ENCODE peak calls at places on chromosomes 5 and 9, in seven cellular contexts. E, S, W, Z, Y, V and R are unnamed samples.

GRCh38 chr5:98510601-98511000 is 262.9 kb upstream of the RGMB start:
- DNase-seq in S (no peak), V (no peak), Y (no peak), E (no peak), Z (no peak), W (no peak), R (no peak)

GRCh38 chr9:70791936-70792335 is 329.5 kb downstream of the TRPM3 start:
- DNase-seq in E (no peak), Y (no peak), V (no peak), S (no peak), Z (no peak), W (no peak), R (no peak)

GRCh38 chr5:98468188-98468869 is 305.1 kb upstream of the RGMB start:
- DNase-seq in Z (no peak), V (no peak), Y (no peak), E (no peak), S (no peak), W (no peak), R (peak)

GRCh38 chr9:124453586-124454191 is 3.4 kb downstream of the ADGRD2 start:
- DNase-seq in E (no peak), Y (no peak), W (no peak), S (no peak), Z (no peak), V (no peak), R (no peak)

GRCh38 chr9:120531683-120532300 is 48.2 kb downstream of the CDK5RAP2 start:
- DNase-seq in E (no peak), S (peak), W (peak), Y (no peak), V (peak), Z (peak), R (peak)

GRCh38 chr5:72178910-72179815 is 71.9 kb downstream of the MAP1B start:
- DNase-seq in S (no peak), E (peak), Y (no peak), V (peak), W (peak), Z (peak), R (no peak)

GRCh38 chr5:41841325-41841724 is 28.9 kb downstream of the OXCT1 start:
- DNase-seq in W (no peak), Z (no peak), S (no peak), Y (no peak), V (no peak), E (no peak), R (peak)

GRCh38 chr5:79562351-79563246 is 48.7 kb upstream of the HOMER1 start:
- DNase-seq in Z (no peak), V (no peak), S (no peak), E (no peak), W (no peak), Y (no peak), R (no peak)

GRCh38 chr5:72441861-72442540 is 65.2 kb downstream of the ZNF366 start:
- DNase-seq in Y (no peak), V (no peak), Z (no peak), E (no peak), W (no peak), S (no peak), R (no peak)

GRCh38 chr5:26791021-26791420 is 247.4 kb downstream of the CDH9 start:
- DNase-seq in Z (no peak), E (no peak), S (no peak), V (no peak), Y (no peak), W (no peak), R (no peak)

GRCh38 chr5:179558912-179559279 is 8.5 kb downstream of the RUFY1 start:
- DNase-seq in S (no peak), E (peak), Y (peak), V (peak), W (peak), Z (no peak), R (peak)

GRCh38 chr5:112329429-112330090 is 89.5 kb downstream of the EPB41L4A start:
- DNase-seq in V (no peak), E (peak), S (peak), W (no peak), Y (no peak), Z (no peak), R (no peak)

GRCh38 chr5:110478899-110479298 is 247.6 kb downstream of the TMEM232 start:
- DNase-seq in E (no peak), S (no peak), Z (no peak), Y (no peak), V (no peak), W (no peak), R (no peak)

GRCh38 chr5:14281746-14282181 is 138.6 kb downstream of the TRIO start:
- DNase-seq in S (no peak), W (no peak), V (no peak), E (no peak), Y (no peak), Z (no peak), R (no peak)

GRCh38 chr5:24475101-24475500 is 169.7 kb downstream of the CDH10 start:
- DNase-seq in V (no peak), Z (no peak), Y (no peak), S (no peak), W (no peak), E (no peak), R (no peak)

GRCh38 chr9:70403618-70404025 is 10.8 kb downstream of the KLF9 start:
- DNase-seq in Y (no peak), E (no peak), W (no peak), Z (no peak), V (no peak), S (no peak), R (no peak)

GRCh38 chr9:99034149-99034548 is 70.8 kb upstream of the TGFBR1 start:
- DNase-seq in S (no peak), Y (no peak), E (no peak), Z (peak), V (no peak), W (no peak), R (no peak)

GRCh38 chr5:38258319-38259061 is at the start of gene EGFLAM:
- DNase-seq in V (peak), Z (peak), S (no peak), Y (no peak), W (no peak), E (no peak), R (peak)

GRCh38 chr5:127586371-127586770 is 62.5 kb upstream of the CTXN3 start:
- DNase-seq in Y (no peak), V (no peak), Z (no peak), S (no peak), E (no peak), W (no peak), R (no peak)

GRCh38 chr9:114894801-114895433 is 35.5 kb downstream of the TNFSF8 start:
- DNase-seq in V (no peak), W (no peak), S (peak), Y (no peak), E (no peak), Z (peak), R (peak)

GRCh38 chr5:180080670-180081280 is 9.2 kb upstream of the RNF130 start:
- DNase-seq in E (no peak), W (no peak), Y (no peak), V (no peak), S (no peak), Z (peak), R (no peak)

GRCh38 chr5:80480354-80480753 is 7.5 kb upstream of the FAM151B start:
- DNase-seq in V (no peak), S (no peak), W (no peak), Z (no peak), E (no peak), Y (no peak), R (no peak)

GRCh38 chr9:82797539-82797938 is 265.4 kb downstream of the RASEF start:
- DNase-seq in V (peak), Z (no peak), S (no peak), W (no peak), E (no peak), Y (peak), R (no peak)

GRCh38 chr9:36871606-36872005 is 162.5 kb downstream of the PAX5 start:
- DNase-seq in S (no peak), E (no peak), V (no peak), W (no peak), Y (no peak), Z (no peak), R (no peak)

GRCh38 chr9:111866976-111867375 is 29.6 kb upstream of the UGCG start:
- DNase-seq in Z (no peak), V (no peak), Y (no peak), W (no peak), E (no peak), S (no peak), R (no peak)

GRCh38 chr5:7876867-7877266 is 7.9 kb downstream of the MTRR start:
- DNase-seq in E (no peak), S (no peak), V (no peak), Y (no peak), W (no peak), Z (peak), R (peak)

GRCh38 chr5:73487815-73488214 is 10.4 kb upstream of the BTF3 start:
- DNase-seq in V (no peak), S (no peak), W (no peak), E (no peak), Z (no peak), Y (no peak), R (no peak)
- H3K27ac ChIP-seq in V (no peak), S (no peak), W (no peak), E (no peak), Z (no peak), Y (no peak), R (no peak)

GRCh38 chr5:2465383-2465782 is 286.1 kb downstream of the IRX2 start:
- DNase-seq in W (no peak), Y (no peak), Z (no peak), V (no peak), S (no peak), E (no peak), R (no peak)
- H3K27ac ChIP-seq in W (no peak), Y (no peak), Z (no peak), V (no peak), S (no peak), E (no peak), R (no peak)

GRCh38 chr5:893711-894110 is 1.0 kb downstream of the TRIP13 start:
- DNase-seq in Y (no peak), V (no peak), S (peak), E (no peak), Z (no peak), W (no peak), R (no peak)
- H3K27ac ChIP-seq in Y (no peak), V (no peak), S (peak), E (no peak), Z (no peak), W (no peak), R (no peak)

GRCh38 chr5:144328980-144329379 is 158.3 kb downstream of the KCTD16 start:
- DNase-seq in Y (peak), Z (no peak), E (peak), W (no peak), V (peak), S (no peak), R (no peak)

GRCh38 chr5:144331361-144331760 is 160.7 kb downstream of the KCTD16 start:
- DNase-seq in E (no peak), Y (no peak), S (no peak), V (no peak), Z (no peak), W (no peak), R (no peak)

GRCh38 chr5:144333336-144333920 is 162.8 kb downstream of the KCTD16 start:
- DNase-seq in W (no peak), S (no peak), Y (no peak), Z (no peak), E (peak), V (no peak), R (no peak)

GRCh38 chr5:144335561-144335960 is 164.9 kb downstream of the KCTD16 start:
- DNase-seq in S (no peak), Z (no peak), W (no peak), Y (no peak), V (peak), E (no peak), R (no peak)

DNA sequence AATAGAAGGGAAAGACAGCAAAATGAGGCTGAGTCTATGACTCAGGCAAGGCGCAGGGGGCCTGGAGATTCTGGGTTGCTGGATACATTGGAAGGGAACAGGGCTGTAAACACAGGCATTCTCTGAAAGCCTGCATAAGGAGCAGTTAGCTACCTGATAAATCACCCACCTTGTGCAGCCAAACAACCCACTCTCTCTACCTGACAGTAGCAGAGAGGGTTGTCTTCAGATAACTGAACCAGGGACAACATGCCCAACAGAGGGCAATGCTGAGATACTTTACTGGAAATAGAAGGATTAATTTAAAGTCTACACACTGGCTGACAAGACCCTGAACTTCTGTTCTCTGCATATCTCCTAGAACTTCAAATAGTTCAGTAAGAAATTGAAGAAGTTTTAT is 161.6 kb downstream of the KCTD16 start:
- DNase-seq in V (peak), Z (no peak), E (no peak), S (peak), Y (no peak), W (no peak), R (no peak)
- H3K27ac ChIP-seq in V (no peak), Z (no peak), E (no peak), S (no peak), Y (no peak), W (no peak), R (no peak)